ENCODE peak calls at places on chromosomes 12 and 14, in four cellular contexts. A, C, Q and S are unnamed samples.

GRCh38 chr12:113334786-113335539 is at the start of gene SLC8B1:
- DNase-seq in Q (peak; percentile 92), C (peak; percentile 99), A (peak; percentile 81), S (peak; percentile 90)

GRCh38 chr14:60915781-60916180 is 65.1 kb downstream of the TRMT5 start:
- DNase-seq in Q (no peak), C (no peak), A (no peak), S (no peak)

GRCh38 chr14:50213795-50214194 is 17.6 kb downstream of the SOS2 start:
- DNase-seq in A (no peak), Q (no peak), C (no peak), S (no peak)

GRCh38 chr12:99131761-99132199 is 486.7 kb downstream of the APAF1 start:
- DNase-seq in Q (no peak), C (peak; percentile 95), A (no peak), S (peak; percentile 70)

GRCh38 chr12:42483534-42483857 is 106.0 kb downstream of the PRICKLE1 start:
- DNase-seq in Q (peak; percentile 35), C (peak; percentile 82), A (no peak), S (peak; percentile 64)

GRCh38 chr14:103816991-103817390 is 30.4 kb downstream of the PPP1R13B start:
- DNase-seq in A (no peak), Q (no peak), C (no peak), S (no peak)

GRCh38 chr14:39717000-39717399 is 284.8 kb upstream of the FBXO33 start:
- DNase-seq in C (no peak), A (no peak), Q (no peak), S (no peak)

GRCh38 chr12:131530041-131530332 is 180.9 kb upstream of the SFSWAP start:
- DNase-seq in Q (no peak), A (no peak), C (no peak), S (no peak)

GRCh38 chr12:4355843-4356327 is 23.6 kb downstream of the FGF23 start:
- DNase-seq in A (peak; percentile 9), C (peak; percentile 99), Q (peak; percentile 24), S (no peak)

GRCh38 chr14:56995010-56995409 is 184.7 kb upstream of the OTX2 start:
- DNase-seq in A (no peak), C (no peak), Q (no peak), S (no peak)

GRCh38 chr14:73243748-73244147 is 6.4 kb downstream of the PAPLN start:
- DNase-seq in C (no peak), A (no peak), Q (no peak), S (no peak)

GRCh38 chr14:102320033-102320660 is 601 bp downstream of the ZNF839 start:
- DNase-seq in C (peak; percentile 72), Q (peak; percentile 44), A (peak; percentile 73), S (peak; percentile 48)

GRCh38 chr12:8018666-8019581 is 13.6 kb upstream of the FOXJ2 start:
- DNase-seq in A (peak; percentile 15), Q (no peak), C (peak; percentile 98), S (no peak)

GRCh38 chr12:46523863-46524770 is 151.5 kb upstream of the SLC38A2 start:
- DNase-seq in C (no peak), A (peak; percentile 98), Q (no peak), S (no peak)

GRCh38 chr14:91968280-91968679 is 20.8 kb upstream of the FBLN5 start:
- DNase-seq in A (no peak), C (no peak), Q (no peak), S (no peak)

GRCh38 chr14:92794961-92795360 is 856 bp downstream of the GOLGA5 start:
- DNase-seq in C (no peak), Q (no peak), A (no peak), S (no peak)

GRCh38 chr14:103227076-103227475 is 103.8 kb downstream of the TNFAIP2 start:
- DNase-seq in C (no peak), A (no peak), Q (no peak), S (peak; percentile 51)

GRCh38 chr14:70394674-70395073 is 22.2 kb downstream of the SYNJ2BP start:
- DNase-seq in Q (no peak), A (no peak), C (no peak), S (no peak)
- H3K27ac ChIP-seq in Q (no peak overlapping the region), A (no peak overlapping the region), C (no peak overlapping the region), S (no peak overlapping the region)

DNA sequence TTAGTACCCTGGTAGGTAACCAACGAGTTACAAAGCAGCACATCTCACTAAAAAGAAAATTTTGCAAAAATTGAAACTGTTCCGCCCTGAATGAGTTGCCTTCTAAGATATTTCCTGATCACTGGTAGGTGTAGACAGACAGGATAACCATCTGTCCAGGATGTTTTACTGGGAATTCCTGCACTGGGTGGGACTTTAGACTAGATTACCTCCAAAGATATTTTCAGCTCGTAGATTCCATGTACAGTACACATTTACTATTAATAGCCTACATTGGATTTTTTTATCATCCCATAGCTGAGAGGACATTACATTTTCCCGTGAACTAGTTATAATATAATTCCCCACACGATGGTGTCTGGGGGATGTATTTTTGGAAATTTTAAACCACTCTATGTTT is 139.6 kb downstream of the DYRK2 start:
- DNase-seq in Q (no peak), A (no peak), C (no peak), S (no peak)
- H3K4me1 ChIP-seq in Q (no peaks in the 10 kb centered on the region), A (no peaks in the 10 kb centered on the region), C (peaks cover 3% of the 10 kb centered on the region), S (no peaks in the 10 kb centered on the region)

GRCh38 chr12:40692617-40693502 is 621 bp downstream of the CNTN1 start:
- DNase-seq in A (no peak), C (peak; percentile 86), Q (no peak), S (no peak)
- H3K4me3 ChIP-seq in A (peak overlapping the region; percentile 91), C (peak overlapping the region; percentile 86), Q (peak overlapping the region; percentile 42), S (peak overlapping the region; percentile 10)

DNA sequence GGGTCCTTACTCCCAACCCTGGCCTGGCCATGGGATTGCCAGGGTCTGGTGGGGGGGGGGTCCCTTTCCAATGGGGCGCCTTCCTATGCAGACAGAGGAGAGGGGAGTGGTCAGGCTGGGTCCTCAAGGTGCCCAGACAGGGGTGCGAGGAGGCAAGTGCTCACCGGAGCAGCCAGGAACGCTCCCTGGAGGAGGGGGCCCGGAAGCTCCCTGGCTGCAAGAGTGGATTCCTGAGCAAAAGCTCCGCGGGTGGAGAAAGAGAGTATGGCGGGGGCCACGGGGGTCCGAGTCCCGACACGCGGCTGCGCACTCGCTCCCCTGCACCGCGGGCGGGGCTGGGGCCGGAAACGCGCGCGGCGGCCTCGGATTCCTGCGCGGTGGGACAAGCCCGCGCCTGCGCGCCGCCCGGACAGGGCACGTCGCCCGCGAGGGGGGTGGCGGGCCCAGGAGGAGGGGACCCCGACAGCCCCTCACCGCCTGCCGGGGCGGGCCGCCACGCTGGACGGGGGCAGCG is 27.7 kb upstream of the GPR132 start:
- DNase-seq in A (peak; percentile 51), Q (peak; percentile 76), C (peak; percentile 68), S (peak; percentile 86)
- H3K27ac ChIP-seq in A (peak overlapping the region; percentile 61), Q (peak overlapping the region; percentile 94), C (no peak overlapping the region), S (peak overlapping the region; percentile 76)

GRCh38 chr12:12508612-12509011 is 54.1 kb downstream of the DUSP16 start:
- DNase-seq in A (peak; percentile 13), Q (no peak), C (no peak), S (no peak)
- H3K4me1 ChIP-seq in A (peaks cover 2% of the 10 kb centered on the region), Q (peaks cover 11% of the 10 kb centered on the region), C (peaks cover 8% of the 10 kb centered on the region), S (peaks cover 52% of the 10 kb centered on the region)

DNA sequence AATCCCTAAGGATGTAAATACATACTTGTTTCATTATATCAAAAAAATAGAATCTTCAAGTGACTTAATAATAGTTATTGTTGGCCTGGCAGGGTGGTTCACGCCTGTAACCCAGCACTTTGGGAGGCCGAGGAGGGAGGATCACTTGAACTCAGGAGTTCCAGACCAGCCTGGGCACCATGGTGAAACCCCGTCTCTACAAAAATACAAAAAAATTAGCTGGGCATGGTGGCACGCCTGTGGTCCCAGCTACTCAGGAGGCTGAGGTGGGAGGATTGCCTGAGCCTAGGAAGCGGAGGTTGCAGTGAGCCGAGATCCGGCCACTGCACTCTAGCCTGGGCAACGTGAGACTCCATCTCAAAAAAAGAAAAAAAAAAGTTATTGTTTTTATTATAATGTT is 1.7 kb downstream of the USP15 start:
- DNase-seq in Q (no peak), A (no peak), C (no peak), S (no peak)
- H3K4me3 ChIP-seq in Q (no peak overlapping the region), A (peak overlapping the region; percentile 97), C (peak overlapping the region; percentile 99), S (peak overlapping the region; percentile 97)

GRCh38 chr12:65640489-65640901 is 183.8 kb upstream of the HMGA2 start:
- DNase-seq in C (no peak), A (peak; percentile 60), Q (no peak), S (peak; percentile 28)

GRCh38 chr12:65638324-65638723 is 186.0 kb upstream of the HMGA2 start:
- DNase-seq in Q (no peak), C (peak; percentile 62), A (no peak), S (no peak)

GRCh38 chr12:65636436-65636835 is 187.8 kb upstream of the HMGA2 start:
- DNase-seq in Q (no peak), A (no peak), C (no peak), S (no peak)

GRCh38 chr12:65637150-65637549 is 187.1 kb upstream of the HMGA2 start:
- DNase-seq in C (no peak), A (no peak), Q (no peak), S (no peak)

GRCh38 chr12:65637774-65638173 is 186.5 kb upstream of the HMGA2 start:
- DNase-seq in C (no peak), A (peak; percentile 71), Q (no peak), S (no peak)
- H3K27ac ChIP-seq in C (no peak overlapping the region), A (peak overlapping the region; percentile 3), Q (no peak overlapping the region), S (no peak overlapping the region)

DNA sequence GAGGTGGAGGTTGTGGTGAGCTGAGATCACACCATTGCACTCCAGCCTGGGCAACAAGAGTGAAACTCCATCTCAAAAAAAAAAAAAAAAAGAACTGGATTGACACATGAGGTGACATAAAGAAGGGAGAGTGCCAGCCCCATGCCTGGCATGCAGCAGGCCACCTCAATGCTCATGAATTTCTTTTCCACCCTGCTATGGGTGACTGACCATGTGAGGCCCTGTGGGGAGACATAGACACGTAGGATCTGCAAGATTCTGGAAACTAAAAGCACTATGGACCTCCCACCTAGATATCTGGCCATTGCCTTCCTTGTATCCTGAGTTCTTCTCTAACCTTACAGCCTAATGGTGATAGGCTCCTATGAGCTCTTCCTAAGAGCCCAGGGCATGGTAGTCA is 5.6 kb upstream of the ACTN1 start:
- DNase-seq in Q (no peak), A (no peak), C (no peak), S (no peak)
- H3K4me1 ChIP-seq in Q (peaks cover 15% of the 10 kb centered on the region), A (peaks cover 20% of the 10 kb centered on the region), C (no peaks in the 10 kb centered on the region), S (no peaks in the 10 kb centered on the region)

DNA sequence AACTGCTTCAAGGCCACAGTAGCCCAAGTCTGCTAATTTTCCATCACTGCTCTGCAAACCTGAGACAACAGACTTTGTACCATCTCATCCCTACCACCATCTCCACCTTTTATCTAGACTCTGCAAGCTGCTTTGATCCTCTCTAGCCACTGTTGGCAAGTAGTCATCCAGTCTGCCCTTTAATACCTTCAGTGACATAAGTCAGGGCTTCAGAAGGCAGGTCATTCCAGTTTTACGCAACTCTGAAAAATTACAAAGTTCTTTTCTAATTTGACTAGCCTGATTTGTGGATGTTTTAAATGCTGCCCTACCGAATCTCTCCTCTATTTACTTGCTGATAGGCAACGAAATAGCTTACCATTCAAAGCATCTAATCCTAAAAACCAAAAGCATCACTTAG is 2.8 kb downstream of the FERMT2 start:
- DNase-seq in A (peak; percentile 58), C (no peak), Q (no peak), S (no peak)
- H3K4me3 ChIP-seq in A (peak overlapping the region; percentile 100), C (peak overlapping the region; percentile 90), Q (no peak overlapping the region), S (peak overlapping the region; percentile 91)